ENCODE peak calls at places on chromosomes 3 and 15, in seven cellular contexts. L is B cell; U is AG09309; I is choroid plexus epithelial cell; F is HEK293T; Z is activated T-helper 2 cell treated with anti-CD3 and anti-CD28 coated beads, Interferon-gamma antibody, Interleukin-2, Interleukin-4, amounts not matched to agents 10 μg/mL and 5 μg/mL and 100 μg/mL, durations not matched to agents 14 hours and 24 hours and 36 hours; G is activated T-helper 1 cell treated with anti-CD3 and anti-CD28 coated beads, Interleukin-12 subunit alpha, Interleukin-12 subunit beta, Interleukin-2, Interleukin-4 antibody, amounts not matched to agents 30 ng/mL and 10 ng/mL and 1 ng/mL, durations not matched to agents 14 hours and 24 hours and 36 hours. B is an unnamed sample.

GRCh38 chr15:90340345-90340744 is 11.7 kb upstream of the ZNF774 start:
- DNase-seq in L (no peak), U (no peak), I (no peak), F (no peak), Z (no peak), G (no peak), B (peak; percentile 60)

GRCh38 chr3:39107056-39107873 is at the start of the genes GORASP1 and TTC21A:
- DNase-seq in L (peak; percentile 81), U (peak; percentile 55), I (peak; percentile 90), F (peak; percentile 90), Z (peak; percentile 55), G (peak; percentile 65), B (peak; percentile 92)

GRCh38 chr3:194095464-194095863 is 40.5 kb upstream of the HES1 start:
- DNase-seq in L (no peak), U (no peak), I (no peak), F (no peak), Z (no peak), G (no peak), B (no peak)

GRCh38 chr3:129001101-129001816 is at the start of gene EFCC1:
- DNase-seq in L (no peak), U (no peak), I (no peak), F (no peak), Z (no peak), G (no peak), B (peak; percentile 83)

GRCh38 chr3:65831733-65832425 is 206.8 kb downstream of the MAGI1 start:
- DNase-seq in L (no peak), U (peak; percentile 74), I (peak; percentile 32), F (no peak), Z (no peak), G (no peak), B (no peak)

GRCh38 chr3:59451800-59452741 is 402.2 kb upstream of the CFAP20DC start:
- DNase-seq in L (no peak), U (no peak), I (no peak), F (no peak), Z (no peak), G (no peak), B (no peak)

GRCh38 chr3:99651561-99651960 is 13.2 kb downstream of the COL8A1 start:
- DNase-seq in L (no peak), U (no peak), I (peak; percentile 82), F (no peak), Z (no peak), G (no peak), B (no peak)

GRCh38 chr3:198070871-198071270 is 110.9 kb downstream of the LMLN start:
- DNase-seq in L (no peak), U (no peak), I (no peak), F (no peak), Z (no peak), G (no peak), B (no peak)

GRCh38 chr3:38346584-38347410 is at the start of gene XYLB:
- DNase-seq in L (peak; percentile 78), U (no peak), I (peak; percentile 84), F (peak; percentile 91), Z (peak; percentile 76), G (peak; percentile 76), B (peak; percentile 87)

GRCh38 chr15:95132774-95133173 is 901.4 kb downstream of the MCTP2 start:
- DNase-seq in L (no peak), U (peak; percentile 35), I (peak; percentile 82), F (no peak), Z (no peak), G (no peak), B (no peak)

GRCh38 chr3:40042752-40043443 is 233.5 kb downstream of the MYRIP start:
- DNase-seq in L (no peak), U (no peak), I (no peak), F (no peak), Z (no peak), G (no peak), B (no peak)

B was measured in GM23338.